ENCODE peak calls at places on chromosome 22, in eight cellular contexts. E is glutamatergic neuron; B is CD4-positive, alpha-beta T cell; Y is HCT116; S is omental fat pad; J is keratinocyte; I is lower lobe of right lung; K is fibroblast of lung. W is an unnamed sample.
A peak's percentile ranks its signal among the peaks of the same experiment; 100 is the strongest.

GRCh38 chr22:50735739-50736030 is 2.3 kb upstream of the ACR start:
- DNase-seq in E (no peak), B (no peak), Y (no peak), S (no peak), J (no peak), I (no peak), K (no peak), W (no peak)

GRCh38 chr22:46088541-46089311 is 61.6 kb upstream of the PPARA start:
- DNase-seq in E (no peak), B (no peak), Y (no peak), S (no peak), J (no peak), I (peak; percentile 64), K (peak; percentile 72), W (no peak)

GRCh38 chr22:24865508-24865907 is 59.5 kb downstream of the SGSM1 start:
- DNase-seq in E (no peak), B (no peak), Y (no peak), S (no peak), J (no peak), I (no peak), K (no peak), W (no peak)

GRCh38 chr22:42269407-42270177 is 861 bp downstream of the TCF20 start:
- DNase-seq in E (peak; percentile 59), B (peak; percentile 41), Y (peak; percentile 48), S (no peak), J (no peak), I (peak; percentile 77), K (no peak), W (peak; percentile 40)

GRCh38 chr22:24333301-24333700 is 62.7 kb downstream of the SPECC1L start:
- DNase-seq in E (no peak), B (no peak), Y (peak; percentile 33), S (no peak), J (no peak), I (no peak), K (peak; percentile 71), W (no peak)

GRCh38 chr22:43005106-43005505 is 9.8 kb downstream of the PACSIN2 start:
- DNase-seq in E (no peak), B (no peak), Y (no peak), S (no peak), J (no peak), I (peak; percentile 9), K (no peak), W (no peak)

GRCh38 chr22:47354668-47355387 is 592.4 kb downstream of the TBC1D22A start:
- DNase-seq in E (no peak), B (no peak), Y (no peak), S (no peak), J (no peak), I (no peak), K (no peak), W (no peak)

GRCh38 chr22:20438678-20439492 is 1.3 kb upstream of the SCARF2 start:
- DNase-seq in E (no peak), B (no peak), Y (no peak), S (no peak), J (no peak), I (peak; percentile 47), K (no peak), W (no peak)

GRCh38 chr22:44880588-44881245 is 128.3 kb downstream of the ARHGAP8 start:
- DNase-seq in E (peak; percentile 10), B (no peak), Y (no peak), S (no peak), J (no peak), I (no peak), K (no peak), W (no peak)

GRCh38 chr22:42185915-42186439 is 55.4 kb upstream of the CYP2D6 start:
- DNase-seq in E (no peak), B (no peak), Y (no peak), S (no peak), J (no peak), I (no peak), K (no peak), W (no peak)

GRCh38 chr22:48863965-48864538 is 963.6 kb downstream of the BRD1 start:
- DNase-seq in E (no peak), B (no peak), Y (no peak), S (no peak), J (no peak), I (no peak), K (no peak), W (no peak)

GRCh38 chr22:17915188-17915587 is 109.2 kb downstream of the MICAL3 start:
- DNase-seq in E (no peak), B (no peak), Y (no peak), S (no peak), J (no peak), I (no peak), K (no peak), W (no peak)

GRCh38 chr22:29998627-29999026 is 81.6 kb upstream of the HORMAD2 start:
- DNase-seq in E (no peak), B (no peak), Y (no peak), S (no peak), J (no peak), I (no peak), K (no peak), W (no peak)

GRCh38 chr22:50600541-50600940 is at the start of gene MAPK8IP2:
- DNase-seq in E (peak; percentile 74), B (no peak), Y (no peak), S (no peak), J (no peak), I (no peak), K (no peak), W (no peak)

GRCh38 chr22:50186789-50187523 is 1.2 kb downstream of the TRABD start:
- DNase-seq in E (peak; percentile 58), B (no peak), Y (no peak), S (no peak), J (no peak), I (peak; percentile 51), K (peak; percentile 19), W (no peak)

GRCh38 chr22:25950101-25950500 is 208.1 kb downstream of the MYO18B start:
- DNase-seq in E (no peak), B (no peak), Y (no peak), S (no peak), J (no peak), I (no peak), K (no peak), W (no peak)

GRCh38 chr22:32444068-32444467 is 20.2 kb downstream of the BPIFC start:
- DNase-seq in E (no peak), B (no peak), Y (peak; percentile 34), S (no peak), J (no peak), I (no peak), K (no peak), W (no peak)
- TF ChIP-seq CTCF in E (no peak), B (no peak), Y (peak; percentile 62), S (no peak), J (peak; percentile 60), I (no peak), K (no peak), W (peak; percentile 51)

GRCh38 chr22:35043251-35043931 is 22.6 kb upstream of the ISX start:
- DNase-seq in E (peak; percentile 33), B (no peak), Y (no peak), S (no peak), J (no peak), I (no peak), K (no peak), W (no peak)
- TF ChIP-seq CTCF in E (peak; percentile 34), B (no peak), Y (peak; percentile 8), S (no peak), J (peak; percentile 50), I (no peak), K (no peak), W (no peak)

GRCh38 chr22:36546932-36547331 is 18.0 kb upstream of the EIF3D start:
- DNase-seq in E (no peak), B (no peak), Y (peak; percentile 35), S (no peak), J (peak; percentile 85), I (no peak), K (peak; percentile 36), W (no peak)

GRCh38 chr22:36544107-36544620 is 15.2 kb upstream of the EIF3D start:
- DNase-seq in E (no peak), B (no peak), Y (no peak), S (no peak), J (no peak), I (no peak), K (no peak), W (no peak)

GRCh38 chr22:36549033-36549432 is 20.1 kb upstream of the EIF3D start:
- DNase-seq in E (no peak), B (no peak), Y (no peak), S (no peak), J (no peak), I (no peak), K (no peak), W (no peak)

GRCh38 chr22:36548606-36549005 is 19.6 kb upstream of the EIF3D start:
- DNase-seq in E (peak; percentile 44), B (no peak), Y (no peak), S (no peak), J (no peak), I (no peak), K (no peak), W (no peak)

DNA sequence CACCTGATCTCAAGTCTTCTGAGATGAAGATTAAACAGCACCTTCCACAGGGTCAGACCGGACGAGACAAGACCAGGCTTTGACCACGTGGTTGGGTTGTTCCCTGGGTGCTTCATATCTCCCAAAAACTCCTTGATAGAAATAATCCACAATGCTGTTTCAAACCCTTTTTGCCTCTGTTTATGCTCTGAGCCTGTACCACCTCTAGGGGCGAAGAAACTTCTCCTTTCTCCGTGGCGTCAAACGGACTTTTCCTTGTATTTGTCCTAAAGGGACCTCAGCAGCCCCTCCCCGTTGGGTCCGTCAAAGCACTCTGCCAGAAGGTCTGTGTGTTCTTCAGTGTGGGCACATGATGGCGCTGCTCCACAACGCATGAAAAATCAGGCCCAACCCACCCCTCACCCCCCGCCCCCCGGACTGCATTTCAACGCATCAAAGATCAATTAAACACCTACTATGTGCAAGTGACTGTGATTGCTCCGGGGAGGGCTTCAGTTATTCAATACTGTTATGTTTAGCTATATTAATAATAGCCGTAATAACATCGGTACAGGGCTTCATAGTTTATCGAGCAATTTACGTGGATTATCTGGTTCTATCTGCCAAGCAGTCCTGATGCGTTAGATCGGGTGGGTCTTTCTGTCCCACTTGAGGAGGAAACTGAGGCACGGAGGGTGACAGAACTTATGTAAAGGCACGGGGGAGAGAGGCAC is 17.3 kb upstream of the EIF3D start:
- DNase-seq in E (peak; percentile 67), B (no peak), Y (peak; percentile 73), S (no peak), J (no peak), I (no peak), K (peak; percentile 63), W (peak; percentile 41)
- TF ChIP-seq CTCF in E (peak; percentile 63), B (no peak), Y (peak; percentile 55), S (no peak), J (peak; percentile 51), I (peak; percentile 38), K (peak; percentile 61), W (peak; percentile 79)

DNA sequence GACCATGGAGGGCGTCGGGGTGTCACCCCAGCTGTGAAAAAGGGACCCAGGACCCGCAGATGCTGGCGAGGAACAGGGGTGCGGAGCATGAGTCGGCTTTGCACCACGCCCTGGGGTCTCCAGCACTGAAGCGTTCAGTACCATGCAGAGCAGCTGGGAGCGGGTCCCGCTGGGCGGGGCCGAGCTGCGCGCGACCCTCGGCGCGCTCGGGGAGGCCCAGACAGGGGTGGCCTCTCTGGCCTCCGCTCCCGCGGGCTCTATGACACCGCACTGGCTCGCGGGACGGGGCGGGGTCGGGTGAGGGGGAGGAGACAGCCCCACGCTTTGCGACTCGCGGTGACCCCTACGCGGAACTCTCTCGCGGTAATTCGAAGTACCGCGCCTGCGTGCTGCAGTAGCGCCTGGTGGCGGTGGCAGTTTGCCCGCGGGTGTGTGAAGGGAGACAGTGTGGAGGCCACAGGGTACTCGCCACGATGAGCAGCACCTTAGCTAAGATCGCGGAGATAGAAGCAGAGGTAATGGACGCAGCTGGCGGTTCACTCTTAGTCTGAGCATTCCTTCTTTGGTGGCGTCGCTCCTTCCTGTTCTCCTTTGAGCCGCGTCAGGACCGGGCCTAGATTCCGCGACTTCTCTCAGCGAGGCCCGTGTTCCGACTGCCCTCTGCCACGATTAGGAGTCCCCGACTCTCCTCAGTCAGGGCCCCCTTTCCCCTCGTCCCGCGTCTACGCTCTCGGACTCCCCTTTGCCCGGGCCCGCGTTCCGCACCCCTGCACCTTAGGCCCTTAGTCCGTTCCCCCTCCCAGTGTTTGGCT is at the start of gene DRG1:
- DNase-seq in E (peak; percentile 100), B (peak; percentile 92), Y (peak; percentile 89), S (peak; percentile 88), J (peak; percentile 77), I (peak; percentile 97), K (peak; percentile 96), W (peak; percentile 97)
- TF ChIP-seq CTCF in E (no peak), B (no peak), Y (no peak), S (no peak), J (no peak), I (peak; percentile 12), K (no peak), W (no peak)